ENCODE peak calls at places on chromosomes 5 and 9, in five cellular contexts. U is prostate gland, L is transverse colon, S is sigmoid colon, I is stomach. A is an unnamed sample. For H3K4me1, the result is how much of the 10 kb centered on the place peaks cover.

GRCh38 chr9:131404987-131405386 is 11.1 kb downstream of the PRRC2B start:
- DNase-seq in U (no peak), L (no peak), S (no peak), I (no peak), A (no peak)

GRCh38 chr5:149605998-149606721 is 24.9 kb downstream of the ARHGEF37 start:
- DNase-seq in U (peak), L (peak), S (no peak), I (peak), A (no peak)

GRCh38 chr9:86242012-86242411 is 17.4 kb downstream of the C9orf153 start:
- DNase-seq in U (no peak), L (peak), S (no peak), I (no peak), A (peak)

GRCh38 chr9:30972654-30973053 is 1411.8 kb upstream of the ACO1 start:
- DNase-seq in U (no peak), L (no peak), S (no peak), I (no peak), A (no peak)

GRCh38 chr5:111256128-111256527 is 31.9 kb downstream of the CAMK4 start:
- DNase-seq in U (no peak), L (no peak), S (no peak), I (no peak), A (no peak)

GRCh38 chr5:80181618-80182211 is 74.1 kb downstream of the SERINC5 start:
- DNase-seq in U (peak), L (peak), S (no peak), I (peak), A (no peak)

GRCh38 chr9:134361426-134361825 is 35.2 kb downstream of the RXRA start:
- DNase-seq in U (no peak), L (no peak), S (no peak), I (no peak), A (no peak)

GRCh38 chr5:135193213-135194125 is 159.4 kb upstream of the PITX1 start:
- DNase-seq in U (no peak), L (no peak), S (peak), I (no peak), A (peak)

GRCh38 chr9:22643541-22643940 is 196.9 kb downstream of the DMRTA1 start:
- DNase-seq in U (no peak), L (no peak), S (no peak), I (no peak), A (no peak)

GRCh38 chr9:129752915-129753724 is at the start of gene PTGES:
- DNase-seq in U (peak), L (peak), S (peak), I (peak), A (no peak)

GRCh38 chr9:92669890-92670708 is at the start of gene IPPK:
- DNase-seq in U (peak), L (peak), S (peak), I (peak), A (peak)
- TF ChIP-seq POLR2AphosphoS5 in U (peak), L (peak), S (peak), I (peak), A (peak)

GRCh38 chr5:72453260-72453775 is 53.9 kb downstream of the ZNF366 start:
- DNase-seq in U (no peak), L (no peak), S (no peak), I (no peak), A (no peak)
- H3K4me1 ChIP-seq in U (under half), L (under half), S (under half), I (under half), A (under half)

DNA sequence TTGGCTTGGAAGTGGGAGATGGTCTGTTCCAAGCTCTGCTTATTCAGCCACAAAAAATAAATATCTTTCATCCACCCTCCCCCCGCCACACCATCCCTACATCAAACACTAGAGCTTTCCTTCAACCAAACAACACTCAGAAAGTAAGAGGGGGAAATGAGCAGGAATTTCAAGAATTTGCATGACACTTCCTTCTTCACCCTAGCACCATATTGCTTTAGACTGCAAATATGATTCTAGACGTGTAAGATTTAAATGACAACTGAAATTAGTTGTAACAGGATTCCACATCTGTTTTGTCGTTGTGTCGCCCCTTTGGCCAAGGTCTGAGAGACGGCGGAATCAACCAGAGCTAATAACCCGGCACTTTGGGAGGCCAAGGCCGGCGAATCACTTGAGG is 88.5 kb downstream of the NDFIP1 start:
- DNase-seq in U (no peak), L (no peak), S (no peak), I (no peak), A (no peak)
- TF ChIP-seq POLR2AphosphoS5 in U (no peak), L (no peak), S (no peak), I (no peak), A (no peak)

GRCh38 chr9:132546148-132547051 is 36.0 kb upstream of the BARHL1 start:
- DNase-seq in U (no peak), L (no peak), S (peak), I (no peak), A (no peak)

GRCh38 chr9:132547976-132548730 is 34.3 kb upstream of the BARHL1 start:
- DNase-seq in U (no peak), L (no peak), S (no peak), I (no peak), A (no peak)

GRCh38 chr9:132548971-132549649 is 33.3 kb upstream of the BARHL1 start:
- DNase-seq in U (no peak), L (no peak), S (no peak), I (no peak), A (no peak)

GRCh38 chr9:132547052-132547431 is 35.4 kb upstream of the BARHL1 start:
- DNase-seq in U (no peak), L (no peak), S (no peak), I (no peak), A (no peak)

DNA sequence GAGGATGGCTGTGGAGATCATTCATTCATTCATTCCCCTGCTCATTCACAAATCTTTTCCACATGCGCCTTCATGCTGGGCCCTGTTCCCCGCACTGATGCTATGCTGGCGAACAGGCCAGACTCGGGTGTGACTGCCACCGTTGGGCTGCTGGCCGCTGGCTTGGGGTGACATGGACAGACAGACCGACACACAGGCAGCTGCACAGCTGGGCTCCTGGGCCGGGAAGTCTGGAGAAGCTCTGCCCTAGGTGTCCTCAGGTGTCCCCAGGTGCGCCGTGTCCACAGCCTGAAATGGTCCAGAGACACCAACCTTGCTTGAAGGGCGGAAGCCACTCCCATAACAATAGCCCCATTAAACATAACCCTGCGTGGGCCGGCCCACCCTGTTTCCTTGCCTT is 35.0 kb upstream of the BARHL1 start:
- DNase-seq in U (no peak), L (no peak), S (no peak), I (no peak), A (no peak)
- H3K4me1 ChIP-seq in U (under half), L (under half), S (under half), I (under half), A (under half)

GRCh38 chr9:82677086-82677485 is 385.9 kb downstream of the RASEF start:
- DNase-seq in U (no peak), L (no peak), S (no peak), I (no peak), A (no peak)
- TF ChIP-seq POLR2AphosphoS5 in U (no peak), L (no peak), S (no peak), I (no peak), A (no peak)